ENCODE peak calls at places on chromosomes 4 and X, in ten cellular contexts. W, E, Z, S, Y, C, J, U, N and T are unnamed samples.

GRCh38 chr4:95080969-95081368 is 323.2 kb downstream of the BMPR1B start:
- DNase-seq in C (no peak), U (no peak), S (no peak), N (no peak), Y (no peak), E (no peak), Z (no peak), J (no peak), W (no peak), T (no peak)

GRCh38 chrX:39157796-39158195 is 356.5 kb downstream of the MID1IP1 start:
- DNase-seq in E (no peak), N (peak; percentile 6), J (no peak), Z (no peak), U (no peak), C (no peak), W (no peak), S (no peak), Y (no peak), T (peak; percentile 4)

GRCh38 chr4:57605374-57605773 is 495.2 kb upstream of the IGFBP7 start:
- DNase-seq in E (no peak), S (no peak), Y (no peak), J (no peak), C (no peak), Z (no peak), U (no peak), N (no peak), W (no peak), T (no peak)

GRCh38 chr4:61462451-61463326 is 262.6 kb downstream of the ADGRL3 start:
- DNase-seq in U (no peak), W (peak; percentile 94), N (peak; percentile 76), Z (no peak), E (no peak), S (no peak), C (peak; percentile 70), Y (no peak), J (no peak), T (peak; percentile 35)

GRCh38 chrX:39331062-39331704 is 529.9 kb downstream of the MID1IP1 start:
- DNase-seq in U (no peak), W (no peak), J (no peak), Y (no peak), E (no peak), S (no peak), N (no peak), C (no peak), Z (no peak), T (no peak)

GRCh38 chr4:10077101-10077491 is 39.5 kb downstream of the WDR1 start:
- DNase-seq in Y (peak; percentile 9), J (no peak), Z (no peak), S (peak; percentile 37), C (no peak), U (no peak), E (no peak), W (no peak), N (no peak), T (no peak)

GRCh38 chrX:123881330-123881729 is 21.5 kb downstream of the XIAP start:
- DNase-seq in S (no peak), Y (no peak), U (no peak), E (no peak), N (no peak), C (no peak), W (no peak), Z (no peak), J (no peak), T (no peak)

GRCh38 chrX:75301060-75301459 is 27.2 kb downstream of the UPRT start:
- DNase-seq in N (peak; percentile 64), E (no peak), C (no peak), S (no peak), U (no peak), Z (no peak), Y (peak; percentile 18), J (no peak), W (peak; percentile 62), T (no peak)

GRCh38 chr4:184265566-184266351 is 48.1 kb upstream of the ENPP6 start:
- DNase-seq in U (no peak), J (no peak), C (peak; percentile 21), W (peak; percentile 28), N (peak; percentile 36), S (peak; percentile 45), E (peak; percentile 7), Y (no peak), Z (no peak), T (peak; percentile 33)

GRCh38 chr4:186249785-186250739 is 15.9 kb upstream of the F11 start:
- DNase-seq in S (no peak), U (no peak), J (no peak), N (no peak), E (no peak), C (peak; percentile 29), Y (no peak), Z (no peak), W (peak; percentile 13), T (peak; percentile 4)

GRCh38 chr4:31793907-31794306 is 1073.7 kb downstream of the PCDH7 start:
- DNase-seq in N (peak; percentile 6), Y (no peak), C (peak; percentile 1), S (no peak), W (no peak), J (no peak), U (no peak), E (no peak), Z (no peak), T (no peak)

DNA sequence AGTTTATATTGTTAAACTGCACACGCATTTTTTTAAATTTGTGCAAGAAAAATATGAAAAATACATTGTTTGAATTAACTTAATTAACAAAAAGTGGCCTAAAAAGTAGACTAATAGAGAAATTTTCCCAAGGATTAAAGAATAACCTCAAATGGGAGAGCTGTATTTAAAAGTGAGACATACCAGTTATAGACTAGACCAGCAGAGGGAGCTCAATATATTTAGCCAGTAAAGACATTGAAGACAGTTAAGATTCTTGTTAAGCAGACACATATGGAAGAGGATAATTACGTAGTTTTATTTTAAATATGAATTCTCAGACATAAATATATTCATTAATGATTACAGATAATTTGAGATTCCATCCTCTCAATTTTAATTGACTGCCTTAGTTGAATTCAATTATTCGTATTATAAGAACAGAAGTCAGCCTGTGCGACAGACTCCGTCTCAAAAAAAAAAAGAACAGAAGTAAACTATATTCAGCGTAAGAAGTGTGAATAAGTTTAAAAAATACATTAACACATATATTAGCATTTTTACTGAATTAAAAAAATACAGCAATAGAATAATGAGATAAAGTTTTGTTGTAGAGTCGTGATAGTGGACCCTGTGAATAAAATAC is 64.8 kb downstream of the GLRA3 start:
- DNase-seq in S (no peak), C (peak; percentile 59), W (peak; percentile 77), Y (no peak), U (no peak), J (peak; percentile 69), E (peak; percentile 40), Z (no peak), N (peak; percentile 74), T (peak; percentile 0)
- TF ChIP-seq CTCF in S (peak; percentile 20), C (peak; percentile 82), W (peak; percentile 68), Y (peak; percentile 50), U (peak; percentile 25), J (peak; percentile 69), E (peak; percentile 55), Z (no peak), N (peak; percentile 58), T (peak; percentile 40)

GRCh38 chr4:159046683-159047082 is 56.2 kb upstream of the RAPGEF2 start:
- DNase-seq in S (no peak), U (no peak), J (no peak), E (no peak), Y (no peak), W (peak; percentile 7), N (no peak), Z (no peak), C (no peak), T (no peak)

GRCh38 chr4:159045321-159045720 is 57.6 kb upstream of the RAPGEF2 start:
- DNase-seq in W (no peak), Z (no peak), C (no peak), S (no peak), U (no peak), Y (no peak), N (no peak), J (no peak), E (no peak), T (no peak)

GRCh38 chr4:159047478-159048165 is 55.3 kb upstream of the RAPGEF2 start:
- DNase-seq in S (no peak), C (peak; percentile 8), W (peak; percentile 79), Y (no peak), J (no peak), Z (no peak), E (no peak), N (no peak), U (no peak), T (peak; percentile 28)

GRCh38 chr4:159049780-159050375 is 53.0 kb upstream of the RAPGEF2 start:
- DNase-seq in C (no peak), S (no peak), W (no peak), J (no peak), U (no peak), N (no peak), Y (no peak), E (no peak), Z (no peak), T (no peak)

GRCh38 chr4:159048166-159048886 is 54.6 kb upstream of the RAPGEF2 start:
- DNase-seq in N (peak; percentile 72), Z (no peak), S (no peak), C (peak; percentile 72), E (no peak), W (peak; percentile 86), Y (peak; percentile 57), J (peak; percentile 33), U (peak; percentile 57), T (peak; percentile 29)
- H3K4me3 ChIP-seq in N (peak overlapping the region; percentile 27), Z (no peak overlapping the region), S (no peak overlapping the region), C (peak overlapping the region; percentile 38), E (no peak overlapping the region), W (peak overlapping the region; percentile 53), Y (peak overlapping the region; percentile 27), J (no peak overlapping the region), U (peak overlapping the region; percentile 59), T (peak overlapping the region; percentile 35)

DNA sequence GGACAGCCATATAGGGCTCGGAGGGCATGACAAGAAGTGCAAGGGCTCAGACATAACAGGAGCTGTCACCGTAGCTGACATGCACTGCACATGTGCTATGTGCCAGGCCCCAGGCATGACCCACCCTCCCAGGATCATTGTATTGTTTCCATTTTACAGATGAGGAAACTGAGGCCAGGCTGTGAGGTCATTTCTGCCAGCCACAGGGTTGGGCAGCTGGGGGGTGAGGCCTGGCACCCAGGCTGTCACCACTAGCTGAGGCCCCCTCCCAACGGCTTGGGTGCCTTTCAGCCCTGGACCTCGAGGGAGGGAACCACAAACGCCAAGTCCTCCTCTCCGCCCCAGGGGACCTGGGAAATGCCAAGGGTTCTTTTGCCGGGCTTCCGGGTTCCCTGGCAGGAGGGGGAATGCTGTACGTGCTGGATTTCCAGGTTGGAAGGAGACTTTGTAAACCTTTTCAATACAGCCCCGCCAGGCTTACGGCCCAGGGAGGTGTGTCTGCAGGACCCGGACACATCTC is 12.6 kb downstream of the TREX2 start:
- DNase-seq in U (no peak), C (no peak), E (no peak), J (no peak), Z (no peak), Y (no peak), W (no peak), S (no peak), N (no peak), T (no peak)
- TF ChIP-seq CTCF in U (no peak), C (no peak), E (no peak), J (no peak), Z (no peak), Y (no peak), W (no peak), S (no peak), N (no peak), T (no peak)

DNA sequence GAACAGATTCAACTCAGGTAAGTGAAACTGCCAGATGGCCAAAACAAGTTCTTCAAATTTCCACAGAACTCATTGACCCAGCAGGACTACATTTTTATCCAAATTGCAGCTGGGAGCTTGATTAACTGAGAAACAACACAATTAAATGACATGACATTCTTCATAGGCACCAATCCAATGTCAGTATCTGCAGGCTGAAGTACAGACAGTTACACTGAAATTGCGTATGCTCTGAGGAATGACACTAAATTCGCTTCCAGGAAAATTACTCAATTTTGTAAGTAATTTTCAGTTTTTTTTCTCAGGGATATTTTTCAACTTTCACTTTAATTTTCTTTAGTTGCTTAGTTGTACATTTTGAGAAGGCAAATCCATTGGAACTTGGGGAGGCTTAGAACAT is 4.5 kb downstream of the C1GALT1C1 start:
- DNase-seq in S (no peak), J (no peak), W (peak; percentile 68), N (no peak), U (no peak), C (peak; percentile 72), E (no peak), Y (no peak), Z (no peak), T (peak; percentile 60)
- H3K4me3 ChIP-seq in S (no peak overlapping the region), J (no peak overlapping the region), W (no peak overlapping the region), N (no peak overlapping the region), U (no peak overlapping the region), C (no peak overlapping the region), E (no peak overlapping the region), Y (no peak overlapping the region), Z (no peak overlapping the region), T (peak overlapping the region; percentile 30)